ENCODE peak calls at places on chromosome 21, in eight cellular contexts. One of them, this sample, is unnamed.

GRCh38 chr21:25453524-25453923 is 153.8 kb downstream of the MRPL39 start:
- DNase-seq in heart left ventricle: no peak
- DNase-seq in body of pancreas: no peak
- DNase-seq in HCT116: no peak
- DNase-seq in H1: no peak
- DNase-seq in breast epithelium: no peak
- DNase-seq in adrenal gland: no peak
- DNase-seq in upper lobe of left lung: no peak
- DNase-seq in this sample: no peak

GRCh38 chr21:23452384-23453083 is 2154.7 kb downstream of the MRPL39 start:
- DNase-seq in heart left ventricle: no peak
- DNase-seq in breast epithelium: no peak
- DNase-seq in HCT116: no peak
- DNase-seq in adrenal gland: no peak
- DNase-seq in upper lobe of left lung: no peak
- DNase-seq in body of pancreas: peak; percentile 30
- DNase-seq in H1: peak; percentile 54
- DNase-seq in this sample: no peak

GRCh38 chr21:17925900-17926299 is 106.7 kb upstream of the C21orf91 start:
- DNase-seq in H1: no peak
- DNase-seq in HCT116: no peak
- DNase-seq in adrenal gland: no peak
- DNase-seq in body of pancreas: no peak
- DNase-seq in upper lobe of left lung: no peak
- DNase-seq in breast epithelium: no peak
- DNase-seq in heart left ventricle: no peak
- DNase-seq in this sample: no peak

GRCh38 chr21:29217818-29218252 is 80.9 kb upstream of the BACH1 start:
- DNase-seq in upper lobe of left lung: no peak
- DNase-seq in adrenal gland: no peak
- DNase-seq in heart left ventricle: no peak
- DNase-seq in HCT116: peak; percentile 12
- DNase-seq in body of pancreas: no peak
- DNase-seq in H1: no peak
- DNase-seq in breast epithelium: no peak
- DNase-seq in this sample: no peak

GRCh38 chr21:31158789-31159581 is 120.7 kb upstream of the KRTAP19-8 start:
- DNase-seq in H1: no peak
- DNase-seq in adrenal gland: no peak
- DNase-seq in breast epithelium: no peak
- DNase-seq in heart left ventricle: no peak
- DNase-seq in upper lobe of left lung: no peak
- DNase-seq in body of pancreas: no peak
- DNase-seq in HCT116: no peak
- DNase-seq in this sample: no peak

GRCh38 chr21:37136261-37136660 is 63.2 kb downstream of the TTC3 start:
- DNase-seq in adrenal gland: no peak
- DNase-seq in body of pancreas: no peak
- DNase-seq in heart left ventricle: no peak
- DNase-seq in H1: no peak
- DNase-seq in HCT116: no peak
- DNase-seq in breast epithelium: no peak
- DNase-seq in upper lobe of left lung: no peak
- DNase-seq in this sample: no peak

GRCh38 chr21:41360072-41360821 is 1.6 kb upstream of the MX2 start:
- DNase-seq in breast epithelium: peak; percentile 53
- DNase-seq in adrenal gland: peak; percentile 53
- DNase-seq in heart left ventricle: peak; percentile 47
- DNase-seq in HCT116: no peak
- DNase-seq in body of pancreas: peak; percentile 70
- DNase-seq in upper lobe of left lung: peak; percentile 25
- DNase-seq in H1: no peak
- DNase-seq in this sample: peak; percentile 82

GRCh38 chr21:29002442-29003144 is 9.9 kb upstream of the LTN1 start:
- DNase-seq in H1: peak; percentile 91
- DNase-seq in breast epithelium: peak; percentile 95
- DNase-seq in upper lobe of left lung: peak; percentile 97
- DNase-seq in body of pancreas: peak; percentile 96
- DNase-seq in HCT116: peak; percentile 92
- DNase-seq in heart left ventricle: peak; percentile 97
- DNase-seq in adrenal gland: peak; percentile 98
- DNase-seq in this sample: peak; percentile 98

GRCh38 chr21:29075706-29076447 is 2.4 kb upstream of the CCT8 start:
- DNase-seq in upper lobe of left lung: no peak
- DNase-seq in heart left ventricle: no peak
- DNase-seq in adrenal gland: no peak
- DNase-seq in breast epithelium: no peak
- DNase-seq in body of pancreas: no peak
- DNase-seq in H1: no peak
- DNase-seq in HCT116: peak; percentile 61
- DNase-seq in this sample: no peak

GRCh38 chr21:42840411-42841155 is 38.8 kb downstream of the WDR4 start:
- DNase-seq in heart left ventricle: no peak
- DNase-seq in body of pancreas: no peak
- DNase-seq in adrenal gland: peak; percentile 45
- DNase-seq in H1: no peak
- DNase-seq in HCT116: no peak
- DNase-seq in upper lobe of left lung: no peak
- DNase-seq in breast epithelium: peak; percentile 15
- DNase-seq in this sample: no peak

GRCh38 chr21:42836767-42837301 is 42.5 kb downstream of the WDR4 start:
- DNase-seq in body of pancreas: no peak
- DNase-seq in HCT116: no peak
- DNase-seq in breast epithelium: no peak
- DNase-seq in heart left ventricle: no peak
- DNase-seq in adrenal gland: peak; percentile 42
- DNase-seq in upper lobe of left lung: no peak
- DNase-seq in H1: no peak
- DNase-seq in this sample: peak; percentile 11

GRCh38 chr21:42841156-42841915 is 38.0 kb downstream of the WDR4 start:
- DNase-seq in adrenal gland: peak; percentile 28
- DNase-seq in H1: no peak
- DNase-seq in upper lobe of left lung: peak; percentile 10
- DNase-seq in body of pancreas: no peak
- DNase-seq in HCT116: no peak
- DNase-seq in breast epithelium: peak; percentile 39
- DNase-seq in heart left ventricle: no peak
- DNase-seq in this sample: peak; percentile 31

GRCh38 chr21:42837421-42838211 is 41.7 kb downstream of the WDR4 start:
- DNase-seq in HCT116: no peak
- DNase-seq in body of pancreas: no peak
- DNase-seq in upper lobe of left lung: no peak
- DNase-seq in adrenal gland: peak; percentile 42
- DNase-seq in heart left ventricle: no peak
- DNase-seq in H1: no peak
- DNase-seq in breast epithelium: peak; percentile 42
- DNase-seq in this sample: peak; percentile 37

GRCh38 chr21:42839271-42840231 is 39.8 kb downstream of the WDR4 start:
- DNase-seq in H1: no peak
- DNase-seq in upper lobe of left lung: no peak
- DNase-seq in heart left ventricle: no peak
- DNase-seq in HCT116: no peak
- DNase-seq in body of pancreas: no peak
- DNase-seq in adrenal gland: peak; percentile 40
- DNase-seq in breast epithelium: peak; percentile 41
- DNase-seq in this sample: peak; percentile 34
- TF ChIP-seq POLR2A in H1: no peak
- TF ChIP-seq POLR2A in upper lobe of left lung: no peak
- TF ChIP-seq POLR2A in heart left ventricle: no peak
- TF ChIP-seq POLR2A in HCT116: no peak
- TF ChIP-seq POLR2A in body of pancreas: no peak
- TF ChIP-seq POLR2A in adrenal gland: no peak
- TF ChIP-seq POLR2A in breast epithelium: no peak
- TF ChIP-seq POLR2A in this sample: no peak

GRCh38 chr21:16422702-16423101 is 692.9 kb downstream of the USP25 start:
- DNase-seq in H1: no peak
- DNase-seq in body of pancreas: no peak
- DNase-seq in breast epithelium: no peak
- DNase-seq in heart left ventricle: no peak
- DNase-seq in adrenal gland: no peak
- DNase-seq in upper lobe of left lung: no peak
- DNase-seq in HCT116: no peak
- DNase-seq in this sample: no peak
- H3K27ac ChIP-seq in H1: no peak overlapping the region
- H3K27ac ChIP-seq in body of pancreas: no peak overlapping the region
- H3K27ac ChIP-seq in breast epithelium: peak overlapping the region; percentile 85
- H3K27ac ChIP-seq in heart left ventricle: peak overlapping the region; percentile 87
- H3K27ac ChIP-seq in adrenal gland: peak overlapping the region; percentile 61
- H3K27ac ChIP-seq in upper lobe of left lung: peak overlapping the region; percentile 62
- H3K27ac ChIP-seq in HCT116: no peak overlapping the region
- H3K27ac ChIP-seq in this sample: no peak overlapping the region

DNA sequence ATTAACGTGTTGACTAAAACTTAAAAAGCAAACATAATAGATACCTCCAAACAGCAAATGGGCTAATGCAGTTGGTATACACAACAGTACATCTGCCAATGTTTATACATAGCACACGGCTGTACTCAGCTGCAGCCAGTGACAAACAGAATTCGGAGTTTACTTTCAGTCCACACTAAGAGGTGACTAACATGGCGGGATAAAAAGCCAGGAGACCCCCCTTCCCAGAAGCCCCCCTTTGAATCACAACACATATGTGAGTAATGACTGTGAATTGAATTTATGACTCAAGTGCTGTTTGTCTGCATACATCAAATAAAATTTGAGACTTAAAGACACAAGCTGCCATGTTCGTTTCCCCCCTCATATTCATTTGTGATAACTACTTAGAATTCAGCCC is 113.2 kb downstream of the RUNX1 start:
- DNase-seq in upper lobe of left lung: no peak
- DNase-seq in H1: no peak
- DNase-seq in adrenal gland: no peak
- DNase-seq in HCT116: no peak
- DNase-seq in heart left ventricle: no peak
- DNase-seq in body of pancreas: no peak
- DNase-seq in breast epithelium: no peak
- DNase-seq in this sample: no peak
- H3K4me1 ChIP-seq in upper lobe of left lung: no peaks in the 10 kb centered on the region
- H3K4me1 ChIP-seq in H1: no peaks in the 10 kb centered on the region
- H3K4me1 ChIP-seq in adrenal gland: no peaks in the 10 kb centered on the region
- H3K4me1 ChIP-seq in HCT116: no peaks in the 10 kb centered on the region
- H3K4me1 ChIP-seq in heart left ventricle: no peaks in the 10 kb centered on the region
- H3K4me1 ChIP-seq in body of pancreas: no peaks in the 10 kb centered on the region
- H3K4me1 ChIP-seq in breast epithelium: no peaks in the 10 kb centered on the region
- H3K4me1 ChIP-seq in this sample: no peaks in the 10 kb centered on the region

GRCh38 chr21:45981154-45981606 is 390 bp upstream of the COL6A1 start:
- DNase-seq in adrenal gland: peak; percentile 87
- DNase-seq in upper lobe of left lung: peak; percentile 68
- DNase-seq in breast epithelium: peak; percentile 68
- DNase-seq in heart left ventricle: peak; percentile 88
- DNase-seq in H1: no peak
- DNase-seq in HCT116: peak; percentile 52
- DNase-seq in body of pancreas: peak; percentile 82
- DNase-seq in this sample: peak; percentile 78

GRCh38 chr21:45980697-45981096 is 873 bp upstream of the COL6A1 start:
- DNase-seq in heart left ventricle: no peak
- DNase-seq in adrenal gland: no peak
- DNase-seq in H1: no peak
- DNase-seq in HCT116: no peak
- DNase-seq in body of pancreas: no peak
- DNase-seq in upper lobe of left lung: no peak
- DNase-seq in breast epithelium: no peak
- DNase-seq in this sample: no peak

GRCh38 chr21:45980271-45980670 is 1.3 kb upstream of the COL6A1 start:
- DNase-seq in body of pancreas: no peak
- DNase-seq in heart left ventricle: no peak
- DNase-seq in H1: no peak
- DNase-seq in upper lobe of left lung: no peak
- DNase-seq in breast epithelium: no peak
- DNase-seq in HCT116: no peak
- DNase-seq in adrenal gland: no peak
- DNase-seq in this sample: no peak

GRCh38 chr21:45979141-45979631 is 2.4 kb upstream of the COL6A1 start:
- DNase-seq in adrenal gland: no peak
- DNase-seq in H1: no peak
- DNase-seq in heart left ventricle: peak; percentile 20
- DNase-seq in HCT116: no peak
- DNase-seq in upper lobe of left lung: no peak
- DNase-seq in breast epithelium: no peak
- DNase-seq in body of pancreas: peak; percentile 7
- DNase-seq in this sample: peak; percentile 44

DNA sequence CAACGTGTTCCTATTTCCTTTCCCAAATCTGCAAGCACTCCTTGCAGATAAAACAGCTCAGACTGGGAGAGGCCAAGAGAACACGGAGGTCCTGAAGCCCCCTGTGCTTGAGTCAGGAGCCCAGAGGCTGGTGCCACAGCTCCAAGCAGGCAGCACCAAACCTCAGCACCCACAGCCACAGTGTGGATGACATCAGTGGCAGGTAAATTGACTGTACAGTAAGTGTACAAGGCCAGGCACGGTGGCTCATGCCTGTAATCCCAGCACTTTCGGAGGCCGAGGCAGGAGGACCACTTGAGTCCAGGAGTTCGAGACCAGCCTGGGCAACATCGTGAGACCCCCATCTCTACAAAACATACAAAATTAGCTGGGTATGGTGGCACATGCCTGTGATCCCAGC is 1.9 kb upstream of the COL6A1 start:
- DNase-seq in breast epithelium: no peak
- DNase-seq in adrenal gland: no peak
- DNase-seq in body of pancreas: peak; percentile 8
- DNase-seq in HCT116: no peak
- DNase-seq in heart left ventricle: no peak
- DNase-seq in H1: no peak
- DNase-seq in upper lobe of left lung: no peak
- DNase-seq in this sample: peak; percentile 45
- TF ChIP-seq POLR2A in breast epithelium: no peak
- TF ChIP-seq POLR2A in adrenal gland: no peak
- TF ChIP-seq POLR2A in body of pancreas: no peak
- TF ChIP-seq POLR2A in HCT116: no peak
- TF ChIP-seq POLR2A in heart left ventricle: no peak
- TF ChIP-seq POLR2A in H1: no peak
- TF ChIP-seq POLR2A in upper lobe of left lung: no peak
- TF ChIP-seq POLR2A in this sample: no peak

GRCh38 chr21:43645987-43646386 is 13.3 kb downstream of the HSF2BP start:
- DNase-seq in upper lobe of left lung: no peak
- DNase-seq in H1: no peak
- DNase-seq in adrenal gland: no peak
- DNase-seq in breast epithelium: no peak
- DNase-seq in HCT116: no peak
- DNase-seq in heart left ventricle: no peak
- DNase-seq in body of pancreas: no peak
- DNase-seq in this sample: no peak

GRCh38 chr21:43640437-43640836 is 18.9 kb downstream of the HSF2BP start:
- DNase-seq in heart left ventricle: no peak
- DNase-seq in HCT116: no peak
- DNase-seq in body of pancreas: no peak
- DNase-seq in adrenal gland: no peak
- DNase-seq in upper lobe of left lung: no peak
- DNase-seq in H1: no peak
- DNase-seq in breast epithelium: no peak
- DNase-seq in this sample: no peak

GRCh38 chr21:43645414-43645891 is 13.8 kb downstream of the HSF2BP start:
- DNase-seq in HCT116: no peak
- DNase-seq in adrenal gland: peak; percentile 85
- DNase-seq in breast epithelium: no peak
- DNase-seq in body of pancreas: peak; percentile 36
- DNase-seq in heart left ventricle: peak; percentile 39
- DNase-seq in upper lobe of left lung: peak; percentile 67
- DNase-seq in H1: no peak
- DNase-seq in this sample: peak; percentile 44

GRCh38 chr21:43644609-43645008 is 14.7 kb downstream of the HSF2BP start:
- DNase-seq in H1: no peak
- DNase-seq in heart left ventricle: no peak
- DNase-seq in breast epithelium: no peak
- DNase-seq in adrenal gland: no peak
- DNase-seq in body of pancreas: no peak
- DNase-seq in HCT116: no peak
- DNase-seq in upper lobe of left lung: no peak
- DNase-seq in this sample: no peak

GRCh38 chr21:43643193-43643592 is 16.1 kb downstream of the HSF2BP start:
- DNase-seq in body of pancreas: no peak
- DNase-seq in H1: no peak
- DNase-seq in adrenal gland: no peak
- DNase-seq in HCT116: no peak
- DNase-seq in heart left ventricle: no peak
- DNase-seq in upper lobe of left lung: no peak
- DNase-seq in breast epithelium: no peak
- DNase-seq in this sample: no peak
- H3K27ac ChIP-seq in body of pancreas: no peak overlapping the region
- H3K27ac ChIP-seq in H1: no peak overlapping the region
- H3K27ac ChIP-seq in adrenal gland: no peak overlapping the region
- H3K27ac ChIP-seq in HCT116: no peak overlapping the region
- H3K27ac ChIP-seq in heart left ventricle: no peak overlapping the region
- H3K27ac ChIP-seq in upper lobe of left lung: no peak overlapping the region
- H3K27ac ChIP-seq in breast epithelium: no peak overlapping the region
- H3K27ac ChIP-seq in this sample: no peak overlapping the region